ENCODE peak calls at places on chromosomes 7 and 10, in six cellular contexts. One of them, this sample, is unnamed.

GRCh38 chr10:77493851-77494788 is 143.5 kb downstream of the KCNMA1 start:
- DNase-seq in psoas muscle: no peak
- DNase-seq in astrocyte of the spinal cord: peak
- DNase-seq in cardiac muscle cell: peak
- DNase-seq in heart left ventricle: no peak
- DNase-seq in Panc1: no peak
- DNase-seq in this sample: peak

GRCh38 chr7:158484801-158485531 is 102.7 kb downstream of the PTPRN2 start:
- DNase-seq in psoas muscle: no peak
- DNase-seq in astrocyte of the spinal cord: no peak
- DNase-seq in cardiac muscle cell: no peak
- DNase-seq in heart left ventricle: no peak
- DNase-seq in Panc1: no peak
- DNase-seq in this sample: no peak

GRCh38 chr10:18312385-18313145 is 172.3 kb downstream of the CACNB2 start:
- DNase-seq in psoas muscle: no peak
- DNase-seq in astrocyte of the spinal cord: peak
- DNase-seq in cardiac muscle cell: peak
- DNase-seq in heart left ventricle: no peak
- DNase-seq in Panc1: no peak
- DNase-seq in this sample: peak

GRCh38 chr10:86958831-86959736 is 685 bp downstream of the SNCG start:
- DNase-seq in psoas muscle: peak
- DNase-seq in astrocyte of the spinal cord: peak
- DNase-seq in cardiac muscle cell: no peak
- DNase-seq in heart left ventricle: peak
- DNase-seq in Panc1: no peak
- DNase-seq in this sample: peak

GRCh38 chr10:119207713-119208552 is 562 bp downstream of the GRK5 start:
- DNase-seq in psoas muscle: peak
- DNase-seq in astrocyte of the spinal cord: peak
- DNase-seq in cardiac muscle cell: peak
- DNase-seq in heart left ventricle: peak
- DNase-seq in Panc1: no peak
- DNase-seq in this sample: peak

GRCh38 chr10:118729641-118730258 is 25.0 kb downstream of the CACUL1 start:
- DNase-seq in psoas muscle: no peak
- DNase-seq in astrocyte of the spinal cord: no peak
- DNase-seq in cardiac muscle cell: no peak
- DNase-seq in heart left ventricle: no peak
- DNase-seq in Panc1: no peak
- DNase-seq in this sample: peak

GRCh38 chr10:118210276-118210675 is 131.8 kb downstream of the FAM204A start:
- DNase-seq in psoas muscle: no peak
- DNase-seq in astrocyte of the spinal cord: no peak
- DNase-seq in cardiac muscle cell: no peak
- DNase-seq in heart left ventricle: no peak
- DNase-seq in Panc1: no peak
- DNase-seq in this sample: peak

GRCh38 chr7:36278069-36278766 is 111.4 kb upstream of the ANLN start:
- DNase-seq in psoas muscle: no peak
- DNase-seq in astrocyte of the spinal cord: no peak
- DNase-seq in cardiac muscle cell: no peak
- DNase-seq in heart left ventricle: no peak
- DNase-seq in Panc1: no peak
- DNase-seq in this sample: no peak

DNA sequence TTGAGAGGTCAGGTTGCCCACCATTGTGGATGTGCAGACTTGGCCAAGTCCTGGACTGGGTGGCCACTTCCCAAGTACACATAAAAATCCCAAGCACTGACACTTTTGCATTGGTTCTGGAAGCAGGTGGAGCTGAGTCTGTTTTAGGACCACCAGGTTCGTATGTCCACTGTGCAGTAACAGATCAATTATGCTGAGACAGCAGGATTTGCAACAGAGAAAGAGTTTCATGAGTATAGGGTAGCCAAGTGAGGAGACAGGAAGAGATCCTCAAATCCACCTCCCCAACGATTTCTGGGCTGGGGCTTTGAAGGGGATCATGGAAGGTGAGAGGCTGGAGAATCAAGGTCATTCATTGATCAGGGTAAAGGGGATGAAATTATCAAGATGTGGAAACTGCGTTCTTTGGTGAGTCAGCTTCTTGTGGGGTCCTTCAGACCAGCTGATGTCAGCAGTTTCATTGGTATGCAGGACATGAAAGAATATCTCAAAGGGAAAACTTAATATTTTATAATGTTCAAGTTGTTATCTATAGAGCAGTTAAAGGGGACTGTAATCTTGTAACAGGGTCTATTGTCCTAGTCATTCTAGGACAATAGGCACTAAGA is 277.7 kb downstream of the GALNT17 start:
- DNase-seq in psoas muscle: no peak
- DNase-seq in astrocyte of the spinal cord: no peak
- DNase-seq in cardiac muscle cell: no peak
- DNase-seq in heart left ventricle: no peak
- DNase-seq in Panc1: no peak
- DNase-seq in this sample: no peak
- TF ChIP-seq CTCF in psoas muscle: no peak
- TF ChIP-seq CTCF in astrocyte of the spinal cord: no peak
- TF ChIP-seq CTCF in cardiac muscle cell: no peak
- TF ChIP-seq CTCF in heart left ventricle: no peak
- TF ChIP-seq CTCF in Panc1: no peak
- TF ChIP-seq CTCF in this sample: no peak

GRCh38 chr7:22216309-22216708 is 140.6 kb downstream of the RAPGEF5 start:
- DNase-seq in psoas muscle: no peak
- DNase-seq in astrocyte of the spinal cord: no peak
- DNase-seq in cardiac muscle cell: no peak
- DNase-seq in heart left ventricle: no peak
- DNase-seq in Panc1: no peak
- DNase-seq in this sample: no peak

GRCh38 chr7:22220947-22221346 is 136.0 kb downstream of the RAPGEF5 start:
- DNase-seq in psoas muscle: no peak
- DNase-seq in astrocyte of the spinal cord: no peak
- DNase-seq in cardiac muscle cell: no peak
- DNase-seq in heart left ventricle: no peak
- DNase-seq in Panc1: no peak
- DNase-seq in this sample: peak

GRCh38 chr7:22219036-22219435 is 137.9 kb downstream of the RAPGEF5 start:
- DNase-seq in psoas muscle: no peak
- DNase-seq in astrocyte of the spinal cord: no peak
- DNase-seq in cardiac muscle cell: no peak
- DNase-seq in heart left ventricle: no peak
- DNase-seq in Panc1: no peak
- DNase-seq in this sample: peak

GRCh38 chr7:22216832-22217475 is 140.0 kb downstream of the RAPGEF5 start:
- DNase-seq in psoas muscle: no peak
- DNase-seq in astrocyte of the spinal cord: no peak
- DNase-seq in cardiac muscle cell: no peak
- DNase-seq in heart left ventricle: no peak
- DNase-seq in Panc1: no peak
- DNase-seq in this sample: no peak

DNA sequence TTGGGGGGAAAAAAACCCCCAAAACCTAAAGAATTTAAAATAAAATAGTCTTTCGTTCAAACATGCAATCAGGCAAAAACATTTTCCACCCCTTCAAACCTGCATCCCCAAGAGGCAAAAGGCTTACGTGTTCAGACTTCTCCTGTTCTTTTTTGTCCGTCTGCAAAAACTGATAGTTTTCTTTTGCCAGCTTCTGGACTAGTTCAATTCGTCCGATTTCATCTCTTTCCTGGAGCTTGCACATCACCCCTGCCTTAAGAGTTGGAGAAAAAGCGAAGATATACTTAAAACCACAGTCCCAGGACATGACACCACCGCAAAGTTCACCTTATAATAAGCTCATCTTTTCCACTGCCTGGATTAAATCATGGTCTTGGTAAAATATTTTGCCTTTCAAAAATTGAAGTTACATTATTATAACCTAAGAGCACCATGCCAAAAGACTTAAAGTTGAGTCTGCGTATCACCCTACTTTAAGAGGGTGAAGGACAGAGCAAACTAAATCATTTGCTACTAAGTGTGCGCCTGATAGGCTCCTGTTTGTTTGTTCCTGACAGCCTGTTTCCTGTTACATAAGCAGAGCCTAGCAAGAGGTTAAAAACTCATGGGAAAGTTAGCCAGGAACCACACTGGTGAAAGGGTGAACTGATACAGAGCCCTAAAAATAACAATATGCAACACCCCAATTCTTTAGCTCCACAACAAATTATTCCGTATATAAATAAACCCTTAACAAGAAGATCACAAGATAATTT is 137.0 kb downstream of the RAPGEF5 start:
- DNase-seq in psoas muscle: no peak
- DNase-seq in astrocyte of the spinal cord: no peak
- DNase-seq in cardiac muscle cell: no peak
- DNase-seq in heart left ventricle: no peak
- DNase-seq in Panc1: no peak
- DNase-seq in this sample: peak
- H3K4me3 ChIP-seq in psoas muscle: peak
- H3K4me3 ChIP-seq in astrocyte of the spinal cord: no peak
- H3K4me3 ChIP-seq in cardiac muscle cell: no peak
- H3K4me3 ChIP-seq in heart left ventricle: peak
- H3K4me3 ChIP-seq in Panc1: no peak
- H3K4me3 ChIP-seq in this sample: peak

GRCh38 chr10:89663144-89663543 is 18.1 kb upstream of the PANK1 start:
- DNase-seq in psoas muscle: no peak
- DNase-seq in astrocyte of the spinal cord: no peak
- DNase-seq in cardiac muscle cell: no peak
- DNase-seq in heart left ventricle: no peak
- DNase-seq in Panc1: no peak
- DNase-seq in this sample: no peak

GRCh38 chr10:89662596-89662995 is 17.6 kb upstream of the PANK1 start:
- DNase-seq in psoas muscle: no peak
- DNase-seq in astrocyte of the spinal cord: no peak
- DNase-seq in cardiac muscle cell: no peak
- DNase-seq in heart left ventricle: no peak
- DNase-seq in Panc1: no peak
- DNase-seq in this sample: no peak

GRCh38 chr10:89666138-89666537 is 21.1 kb upstream of the PANK1 start:
- DNase-seq in psoas muscle: no peak
- DNase-seq in astrocyte of the spinal cord: no peak
- DNase-seq in cardiac muscle cell: no peak
- DNase-seq in heart left ventricle: no peak
- DNase-seq in Panc1: no peak
- DNase-seq in this sample: no peak

GRCh38 chr10:89664206-89664605 is 19.2 kb upstream of the PANK1 start:
- DNase-seq in psoas muscle: peak
- DNase-seq in astrocyte of the spinal cord: no peak
- DNase-seq in cardiac muscle cell: no peak
- DNase-seq in heart left ventricle: no peak
- DNase-seq in Panc1: no peak
- DNase-seq in this sample: no peak

GRCh38 chr10:89665302-89665701 is 20.3 kb upstream of the PANK1 start:
- DNase-seq in psoas muscle: no peak
- DNase-seq in astrocyte of the spinal cord: no peak
- DNase-seq in cardiac muscle cell: no peak
- DNase-seq in heart left ventricle: no peak
- DNase-seq in Panc1: no peak
- DNase-seq in this sample: no peak
- TF ChIP-seq CTCF in psoas muscle: no peak
- TF ChIP-seq CTCF in astrocyte of the spinal cord: no peak
- TF ChIP-seq CTCF in cardiac muscle cell: no peak
- TF ChIP-seq CTCF in heart left ventricle: no peak
- TF ChIP-seq CTCF in Panc1: peak
- TF ChIP-seq CTCF in this sample: peak

GRCh38 chr10:30553625-30554442 is 75.7 kb downstream of the LYZL2 start:
- DNase-seq in psoas muscle: peak
- DNase-seq in astrocyte of the spinal cord: peak
- DNase-seq in cardiac muscle cell: peak
- DNase-seq in heart left ventricle: peak
- DNase-seq in Panc1: no peak
- DNase-seq in this sample: peak

GRCh38 chr10:30554443-30554831 is 75.1 kb downstream of the LYZL2 start:
- DNase-seq in psoas muscle: no peak
- DNase-seq in astrocyte of the spinal cord: no peak
- DNase-seq in cardiac muscle cell: no peak
- DNase-seq in heart left ventricle: no peak
- DNase-seq in Panc1: no peak
- DNase-seq in this sample: peak

GRCh38 chr10:30555465-30555864 is 74.1 kb downstream of the LYZL2 start:
- DNase-seq in psoas muscle: no peak
- DNase-seq in astrocyte of the spinal cord: no peak
- DNase-seq in cardiac muscle cell: no peak
- DNase-seq in heart left ventricle: no peak
- DNase-seq in Panc1: no peak
- DNase-seq in this sample: no peak

GRCh38 chr10:30550967-30551815 is 78.4 kb downstream of the LYZL2 start:
- DNase-seq in psoas muscle: no peak
- DNase-seq in astrocyte of the spinal cord: no peak
- DNase-seq in cardiac muscle cell: no peak
- DNase-seq in heart left ventricle: no peak
- DNase-seq in Panc1: no peak
- DNase-seq in this sample: no peak

GRCh38 chr10:30553018-30553624 is 76.4 kb downstream of the LYZL2 start:
- DNase-seq in psoas muscle: no peak
- DNase-seq in astrocyte of the spinal cord: no peak
- DNase-seq in cardiac muscle cell: no peak
- DNase-seq in heart left ventricle: no peak
- DNase-seq in Panc1: no peak
- DNase-seq in this sample: peak
- H3K4me3 ChIP-seq in psoas muscle: no peak
- H3K4me3 ChIP-seq in astrocyte of the spinal cord: no peak
- H3K4me3 ChIP-seq in cardiac muscle cell: no peak
- H3K4me3 ChIP-seq in heart left ventricle: no peak
- H3K4me3 ChIP-seq in Panc1: no peak
- H3K4me3 ChIP-seq in this sample: no peak